ENCODE peak calls at places on chromosome 17, in four cellular contexts. One of them, this sample, is unnamed.

GRCh38 chr17:64572682-64573154 is 65.9 kb downstream of the CEP95 start:
- DNase-seq in mesendoderm: peak
- DNase-seq in IMR-90: peak
- DNase-seq in H9: no peak
- DNase-seq in this sample: no peak

GRCh38 chr17:68599873-68600122 is 1.4 kb downstream of the FAM20A start:
- DNase-seq in mesendoderm: no peak
- DNase-seq in IMR-90: no peak
- DNase-seq in H9: no peak
- DNase-seq in this sample: no peak

GRCh38 chr17:47239663-47240374 is 13.8 kb upstream of the ITGB3 start:
- DNase-seq in H9: no peak
- DNase-seq in IMR-90: peak
- DNase-seq in mesendoderm: no peak
- DNase-seq in this sample: no peak

GRCh38 chr17:40110026-40110425 is 9.6 kb upstream of the NR1D1 start:
- DNase-seq in IMR-90: no peak
- DNase-seq in mesendoderm: no peak
- DNase-seq in H9: peak
- DNase-seq in this sample: no peak

GRCh38 chr17:77609553-77610517 is 348.7 kb upstream of the TNRC6C start:
- DNase-seq in mesendoderm: no peak
- DNase-seq in H9: peak
- DNase-seq in IMR-90: no peak
- DNase-seq in this sample: peak

GRCh38 chr17:32264140-32264799 is 1.4 kb upstream of the RHBDL3 start:
- DNase-seq in mesendoderm: peak
- DNase-seq in IMR-90: no peak
- DNase-seq in H9: no peak
- DNase-seq in this sample: no peak

GRCh38 chr17:40122466-40122943 is 734 bp downstream of the MSL1 start:
- DNase-seq in mesendoderm: peak
- DNase-seq in H9: peak
- DNase-seq in IMR-90: peak
- DNase-seq in this sample: peak

GRCh38 chr17:39782980-39783379 is 45.2 kb downstream of the GRB7 start:
- DNase-seq in H9: no peak
- DNase-seq in mesendoderm: no peak
- DNase-seq in IMR-90: no peak
- DNase-seq in this sample: no peak

GRCh38 chr17:83176272-83176955 is 97.0 kb downstream of the METRNL start:
- DNase-seq in H9: no peak
- DNase-seq in IMR-90: no peak
- DNase-seq in mesendoderm: no peak
- DNase-seq in this sample: peak

GRCh38 chr17:49597438-49597837 is 21.8 kb downstream of the NXPH3 start:
- DNase-seq in H9: no peak
- DNase-seq in IMR-90: no peak
- DNase-seq in mesendoderm: no peak
- DNase-seq in this sample: no peak
- H4K5ac ChIP-seq in H9: no peak
- H4K5ac ChIP-seq in IMR-90: no peak
- H4K5ac ChIP-seq in mesendoderm: no peak
- H4K5ac ChIP-seq in this sample: no peak

GRCh38 chr17:82168568-82168967 is 44.1 kb downstream of the CCDC57 start:
- DNase-seq in IMR-90: no peak
- DNase-seq in H9: no peak
- DNase-seq in mesendoderm: no peak
- DNase-seq in this sample: no peak
- H4K5ac ChIP-seq in IMR-90: no peak
- H4K5ac ChIP-seq in H9: no peak
- H4K5ac ChIP-seq in mesendoderm: no peak
- H4K5ac ChIP-seq in this sample: no peak

DNA sequence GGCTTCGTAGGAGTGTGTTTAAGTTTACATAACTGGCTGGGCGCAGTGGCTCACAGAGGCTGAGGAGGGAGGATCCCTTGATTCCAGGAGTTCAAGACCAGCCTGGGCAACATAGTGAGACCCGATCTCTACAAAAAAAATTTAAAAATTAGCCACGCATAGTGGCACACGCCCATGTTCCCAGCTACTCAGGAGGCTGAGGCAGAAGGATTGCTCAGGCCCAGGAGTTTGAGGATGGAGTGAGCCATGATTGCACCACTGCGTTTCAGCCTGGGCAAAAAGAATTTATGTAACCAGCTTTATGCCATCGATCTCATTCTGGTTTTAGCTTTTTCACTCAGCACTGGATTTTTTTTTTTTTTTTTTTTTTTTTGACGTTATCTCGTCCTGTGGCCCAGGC is 9.1 kb upstream of the CD300E start:
- DNase-seq in IMR-90: no peak
- DNase-seq in H9: no peak
- DNase-seq in mesendoderm: no peak
- DNase-seq in this sample: no peak
- H4K5ac ChIP-seq in IMR-90: no peak
- H4K5ac ChIP-seq in H9: no peak
- H4K5ac ChIP-seq in mesendoderm: peak
- H4K5ac ChIP-seq in this sample: no peak

GRCh38 chr17:29526322-29526721 is 40.5 kb downstream of the ABHD15 start:
- DNase-seq in IMR-90: no peak
- DNase-seq in mesendoderm: peak
- DNase-seq in H9: no peak
- DNase-seq in this sample: no peak
- H4K5ac ChIP-seq in IMR-90: no peak
- H4K5ac ChIP-seq in mesendoderm: no peak
- H4K5ac ChIP-seq in H9: no peak
- H4K5ac ChIP-seq in this sample: no peak

This sample was measured in H1.